ENCODE peak calls at places on chromosome 15, in six cellular contexts. M, Q, S, F, G and E are unnamed samples.
A peak's percentile ranks its signal among the peaks of the same experiment; 100 is the strongest.

GRCh38 chr15:92979011-92979701 is 79.0 kb downstream of the CHD2 start:
- DNase-seq in G (no peak), Q (no peak), M (no peak), F (no peak), S (peak; percentile 9), E (no peak)

GRCh38 chr15:71066983-71067382 is 48.3 kb upstream of the THSD4 start:
- DNase-seq in M (no peak), F (no peak), G (no peak), S (no peak), Q (no peak), E (no peak)

GRCh38 chr15:98403169-98403568 is 245.2 kb upstream of the IGF1R start:
- DNase-seq in Q (no peak), G (no peak), S (no peak), F (no peak), M (no peak), E (no peak)

GRCh38 chr15:60972301-60972700 is 256.8 kb downstream of the RORA start:
- DNase-seq in M (no peak), S (no peak), G (no peak), F (no peak), Q (no peak), E (no peak)

GRCh38 chr15:82538961-82539689 is 1.1 kb downstream of the RPS17 start:
- DNase-seq in Q (peak; percentile 63), G (peak; percentile 29), F (peak; percentile 30), S (no peak), M (no peak), E (no peak)

GRCh38 chr15:64717130-64717529 is 58.3 kb downstream of the RBPMS2 start:
- DNase-seq in Q (no peak), S (no peak), M (no peak), G (no peak), F (no peak), E (no peak)

GRCh38 chr15:90866161-90866715 is 2.1 kb upstream of the FURIN start:
- DNase-seq in F (no peak), G (no peak), S (no peak), M (no peak), Q (no peak), E (no peak)

GRCh38 chr15:89138999-89139612 is 50.9 kb downstream of the ABHD2 start:
- DNase-seq in M (no peak), G (peak; percentile 47), S (no peak), Q (no peak), F (no peak), E (no peak)

GRCh38 chr15:63350178-63350621 is 31.4 kb downstream of the CA12 start:
- DNase-seq in M (no peak), G (no peak), Q (no peak), S (no peak), F (no peak), E (no peak)

GRCh38 chr15:40323953-40324937 is 753 bp downstream of the INAFM2 start:
- DNase-seq in S (no peak), G (no peak), M (no peak), Q (peak; percentile 73), F (peak; percentile 78), E (no peak)

GRCh38 chr15:83282859-83283812 is 1.3 kb downstream of the BNC1 start:
- DNase-seq in M (no peak), F (peak; percentile 59), G (no peak), Q (no peak), S (no peak), E (no peak)

GRCh38 chr15:60486742-60487141 is 7.8 kb upstream of the ICE2 start:
- DNase-seq in Q (no peak), S (no peak), M (no peak), F (no peak), G (no peak), E (no peak)

GRCh38 chr15:36757189-36757814 is 177.9 kb downstream of the CDIN1 start:
- DNase-seq in M (no peak), G (no peak), Q (no peak), F (no peak), S (no peak), E (no peak)

GRCh38 chr15:62708470-62708869 is 334.1 kb upstream of the TPM1 start:
- DNase-seq in Q (no peak), G (no peak), F (no peak), S (no peak), M (no peak), E (no peak)

GRCh38 chr15:48076454-48076853 is 44.3 kb upstream of the SLC24A5 start:
- DNase-seq in F (no peak), M (no peak), S (no peak), G (no peak), Q (no peak), E (no peak)

GRCh38 chr15:25797511-25798206 is 65.5 kb downstream of the ATP10A start:
- DNase-seq in F (peak; percentile 41), M (no peak), Q (no peak), S (no peak), G (no peak), E (no peak)

GRCh38 chr15:70479785-70480184 is 283.6 kb downstream of the UACA start:
- DNase-seq in G (no peak), M (no peak), F (no peak), S (no peak), Q (no peak), E (no peak)

GRCh38 chr15:32730677-32731654 is 13.2 kb downstream of the GREM1 start:
- DNase-seq in M (peak; percentile 55), G (peak; percentile 47), F (no peak), Q (peak; percentile 72), S (no peak), E (peak; percentile 48)

GRCh38 chr15:92638709-92639365 is 16.7 kb downstream of the FAM174B start:
- DNase-seq in Q (no peak), M (no peak), F (no peak), G (no peak), S (no peak), E (no peak)

GRCh38 chr15:60569596-60569995 is 90.7 kb upstream of the ICE2 start:
- DNase-seq in Q (no peak), F (no peak), G (no peak), S (no peak), M (no peak), E (no peak)

GRCh38 chr15:25171111-25171811 is 216.5 kb downstream of the SNRPN start:
- DNase-seq in Q (no peak), G (no peak), S (no peak), F (no peak), M (no peak), E (no peak)

GRCh38 chr15:61383421-61383820 is 154.3 kb upstream of the RORA start:
- DNase-seq in S (no peak), Q (no peak), M (no peak), G (no peak), F (no peak), E (no peak)

GRCh38 chr15:74345051-74345450 is 22.4 kb downstream of the CYP11A1 start:
- DNase-seq in Q (no peak), M (no peak), S (no peak), G (no peak), F (no peak), E (no peak)

GRCh38 chr15:22954798-22955543 is 25.2 kb downstream of the CYFIP1 start:
- DNase-seq in M (no peak), F (no peak), Q (no peak), S (no peak), G (peak; percentile 29), E (peak; percentile 41)

GRCh38 chr15:80669599-80670273 is 25.4 kb upstream of the ABHD17C start:
- DNase-seq in F (no peak), Q (no peak), M (no peak), G (no peak), S (no peak), E (no peak)

DNA sequence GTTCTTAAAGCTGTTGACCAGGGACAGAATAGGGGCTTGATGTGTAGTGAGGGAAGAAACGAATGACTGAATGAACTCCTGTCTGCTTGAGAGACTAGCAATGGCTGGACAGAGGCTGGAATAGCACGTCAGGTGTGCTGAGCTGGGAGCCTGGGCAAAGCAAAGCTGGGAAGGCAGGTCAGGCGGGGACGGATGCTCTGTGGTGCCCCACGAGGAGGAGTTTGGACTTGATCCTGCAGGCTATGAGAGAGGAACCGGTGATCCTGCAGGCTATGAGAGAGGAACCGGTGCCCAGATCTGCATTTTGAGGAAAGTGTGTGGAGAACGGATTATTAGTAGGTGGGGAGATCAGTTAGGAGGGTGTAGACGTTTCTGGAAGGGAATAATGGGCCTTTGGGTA is 31.3 kb upstream of the PSTPIP1 start:
- DNase-seq in F (no peak), M (no peak), G (peak; percentile 12), Q (peak; percentile 25), S (no peak), E (peak; percentile 35)
- TF ChIP-seq JUND in F (no peak), M (no peak), G (no peak), Q (no peak), S (no peak), E (no peak)

GRCh38 chr15:57878573-57878972 is 172.1 kb downstream of the POLR2M start:
- DNase-seq in G (no peak), Q (no peak), F (no peak), M (peak; percentile 70), S (no peak), E (no peak)

GRCh38 chr15:57872281-57873010 is 165.9 kb downstream of the POLR2M start:
- DNase-seq in S (no peak), G (no peak), F (no peak), M (no peak), Q (no peak), E (no peak)

GRCh38 chr15:57867970-57868791 is 161.7 kb downstream of the POLR2M start:
- DNase-seq in F (no peak), S (no peak), Q (no peak), G (no peak), M (no peak), E (no peak)

GRCh38 chr15:57875347-57875746 is 168.8 kb downstream of the POLR2M start:
- DNase-seq in G (no peak), M (no peak), S (no peak), F (no peak), Q (no peak), E (no peak)

GRCh38 chr15:57873564-57874209 is 167.2 kb downstream of the POLR2M start:
- DNase-seq in M (no peak), Q (no peak), F (no peak), S (no peak), G (no peak), E (no peak)
- TF ChIP-seq JUND in M (no peak), Q (no peak), F (peak; percentile 80), S (no peak), G (no peak), E (no peak)

GRCh38 chr15:49314729-49315128 is 108.3 kb upstream of the FGF7 start:
- DNase-seq in G (no peak), M (no peak), F (no peak), Q (no peak), S (no peak), E (no peak)

GRCh38 chr15:49313650-49314049 is 109.4 kb upstream of the FGF7 start:
- DNase-seq in G (no peak), S (no peak), Q (no peak), M (no peak), F (no peak), E (no peak)

GRCh38 chr15:49309889-49310288 is 113.2 kb upstream of the FGF7 start:
- DNase-seq in Q (no peak), S (no peak), F (no peak), G (no peak), M (no peak), E (no peak)

GRCh38 chr15:49320337-49320736 is 102.7 kb upstream of the FGF7 start:
- DNase-seq in M (no peak), G (no peak), Q (no peak), F (no peak), S (no peak), E (no peak)

GRCh38 chr15:49315543-49315942 is 107.5 kb upstream of the FGF7 start:
- DNase-seq in G (no peak), S (no peak), M (no peak), Q (no peak), F (peak; percentile 9), E (no peak)
- TF ChIP-seq JUND in G (no peak), S (no peak), M (no peak), Q (no peak), F (no peak), E (no peak)

GRCh38 chr15:86892774-86893449 is 813.2 kb downstream of the AGBL1 start:
- DNase-seq in S (no peak), F (no peak), M (no peak), G (no peak), Q (no peak), E (no peak)
- TF ChIP-seq JUND in S (no peak), F (peak; percentile 43), M (no peak), G (no peak), Q (no peak), E (no peak)